ENCODE peak calls at places on chromosomes 12 and 14, in five cellular contexts. One of them, this sample, is unnamed.

GRCh38 chr14:95313707-95314106 is 6.0 kb downstream of the CLMN start:
- DNase-seq in HL-60: peak; percentile 85
- DNase-seq in stimulated activated CD8-positive, alpha-beta memory T cell treated with anti-CD3 and anti-CD28 coated beads, Interleukin-12 subunit alpha, Interleukin-12 subunit beta, amount 100 ng/mL, for 4 hours: no peak
- DNase-seq in NCI-H2081: no peak
- DNase-seq in gastrocnemius medialis: peak; percentile 61
- DNase-seq in this sample: no peak

GRCh38 chr12:2221030-2221621 is 168.3 kb downstream of the CACNA1C start:
- DNase-seq in HL-60: no peak
- DNase-seq in gastrocnemius medialis: no peak
- DNase-seq in NCI-H2081: no peak
- DNase-seq in stimulated activated CD8-positive, alpha-beta memory T cell treated with anti-CD3 and anti-CD28 coated beads, Interleukin-12 subunit alpha, Interleukin-12 subunit beta, amount 100 ng/mL, for 4 hours: no peak
- DNase-seq in this sample: no peak

GRCh38 chr14:90505531-90505930 is 108.7 kb downstream of the CALM1 start:
- DNase-seq in NCI-H2081: no peak
- DNase-seq in HL-60: no peak
- DNase-seq in stimulated activated CD8-positive, alpha-beta memory T cell treated with anti-CD3 and anti-CD28 coated beads, Interleukin-12 subunit alpha, Interleukin-12 subunit beta, amount 100 ng/mL, for 4 hours: no peak
- DNase-seq in gastrocnemius medialis: no peak
- DNase-seq in this sample: no peak

GRCh38 chr14:61477845-61478438 is 156.6 kb downstream of the PRKCH start:
- DNase-seq in stimulated activated CD8-positive, alpha-beta memory T cell treated with anti-CD3 and anti-CD28 coated beads, Interleukin-12 subunit alpha, Interleukin-12 subunit beta, amount 100 ng/mL, for 4 hours: no peak
- DNase-seq in gastrocnemius medialis: peak; percentile 60
- DNase-seq in HL-60: no peak
- DNase-seq in NCI-H2081: no peak
- DNase-seq in this sample: peak; percentile 18

GRCh38 chr14:75440733-75441474 is 13.1 kb downstream of the JDP2 start:
- DNase-seq in NCI-H2081: no peak
- DNase-seq in HL-60: no peak
- DNase-seq in stimulated activated CD8-positive, alpha-beta memory T cell treated with anti-CD3 and anti-CD28 coated beads, Interleukin-12 subunit alpha, Interleukin-12 subunit beta, amount 100 ng/mL, for 4 hours: no peak
- DNase-seq in gastrocnemius medialis: peak; percentile 65
- DNase-seq in this sample: no peak

GRCh38 chr12:49615725-49616124 is 7.6 kb upstream of the PRPF40B start:
- DNase-seq in stimulated activated CD8-positive, alpha-beta memory T cell treated with anti-CD3 and anti-CD28 coated beads, Interleukin-12 subunit alpha, Interleukin-12 subunit beta, amount 100 ng/mL, for 4 hours: no peak
- DNase-seq in HL-60: no peak
- DNase-seq in NCI-H2081: no peak
- DNase-seq in gastrocnemius medialis: no peak
- DNase-seq in this sample: no peak

GRCh38 chr14:31297701-31298344 is 90.2 kb upstream of the HECTD1 start:
- DNase-seq in gastrocnemius medialis: no peak
- DNase-seq in HL-60: no peak
- DNase-seq in stimulated activated CD8-positive, alpha-beta memory T cell treated with anti-CD3 and anti-CD28 coated beads, Interleukin-12 subunit alpha, Interleukin-12 subunit beta, amount 100 ng/mL, for 4 hours: no peak
- DNase-seq in NCI-H2081: no peak
- DNase-seq in this sample: no peak

GRCh38 chr12:34233618-34234017 is 211.3 kb downstream of the ALG10 start:
- DNase-seq in NCI-H2081: no peak
- DNase-seq in stimulated activated CD8-positive, alpha-beta memory T cell treated with anti-CD3 and anti-CD28 coated beads, Interleukin-12 subunit alpha, Interleukin-12 subunit beta, amount 100 ng/mL, for 4 hours: no peak
- DNase-seq in HL-60: no peak
- DNase-seq in gastrocnemius medialis: no peak
- DNase-seq in this sample: no peak

GRCh38 chr12:57467212-57467874 is 7.8 kb downstream of the GLI1 start:
- DNase-seq in HL-60: no peak
- DNase-seq in stimulated activated CD8-positive, alpha-beta memory T cell treated with anti-CD3 and anti-CD28 coated beads, Interleukin-12 subunit alpha, Interleukin-12 subunit beta, amount 100 ng/mL, for 4 hours: no peak
- DNase-seq in gastrocnemius medialis: no peak
- DNase-seq in NCI-H2081: no peak
- DNase-seq in this sample: no peak

GRCh38 chr14:35286707-35287106 is 5.5 kb upstream of the PSMA6 start:
- DNase-seq in stimulated activated CD8-positive, alpha-beta memory T cell treated with anti-CD3 and anti-CD28 coated beads, Interleukin-12 subunit alpha, Interleukin-12 subunit beta, amount 100 ng/mL, for 4 hours: no peak
- DNase-seq in NCI-H2081: no peak
- DNase-seq in HL-60: no peak
- DNase-seq in gastrocnemius medialis: no peak
- DNase-seq in this sample: no peak

GRCh38 chr14:106185837-106186233 is 659.5 kb downstream of the TMEM121 start:
- DNase-seq in NCI-H2081: no peak
- DNase-seq in gastrocnemius medialis: no peak
- DNase-seq in stimulated activated CD8-positive, alpha-beta memory T cell treated with anti-CD3 and anti-CD28 coated beads, Interleukin-12 subunit alpha, Interleukin-12 subunit beta, amount 100 ng/mL, for 4 hours: peak; percentile 31
- DNase-seq in HL-60: no peak
- DNase-seq in this sample: peak; percentile 59

GRCh38 chr14:68749487-68750475 is 43.1 kb downstream of the ZFP36L1 start:
- DNase-seq in gastrocnemius medialis: no peak
- DNase-seq in stimulated activated CD8-positive, alpha-beta memory T cell treated with anti-CD3 and anti-CD28 coated beads, Interleukin-12 subunit alpha, Interleukin-12 subunit beta, amount 100 ng/mL, for 4 hours: no peak
- DNase-seq in HL-60: no peak
- DNase-seq in NCI-H2081: no peak
- DNase-seq in this sample: no peak

GRCh38 chr12:48512855-48513254 is 12.6 kb upstream of the OR8S1 start:
- DNase-seq in NCI-H2081: no peak
- DNase-seq in stimulated activated CD8-positive, alpha-beta memory T cell treated with anti-CD3 and anti-CD28 coated beads, Interleukin-12 subunit alpha, Interleukin-12 subunit beta, amount 100 ng/mL, for 4 hours: no peak
- DNase-seq in HL-60: no peak
- DNase-seq in gastrocnemius medialis: no peak
- DNase-seq in this sample: no peak

GRCh38 chr14:49863483-49864262 is 11.1 kb upstream of the NEMF start:
- DNase-seq in NCI-H2081: no peak
- DNase-seq in stimulated activated CD8-positive, alpha-beta memory T cell treated with anti-CD3 and anti-CD28 coated beads, Interleukin-12 subunit alpha, Interleukin-12 subunit beta, amount 100 ng/mL, for 4 hours: no peak
- DNase-seq in gastrocnemius medialis: no peak
- DNase-seq in HL-60: no peak
- DNase-seq in this sample: no peak

GRCh38 chr14:102878970-102879460 is 43.4 kb upstream of the AMN start:
- DNase-seq in HL-60: no peak
- DNase-seq in gastrocnemius medialis: no peak
- DNase-seq in stimulated activated CD8-positive, alpha-beta memory T cell treated with anti-CD3 and anti-CD28 coated beads, Interleukin-12 subunit alpha, Interleukin-12 subunit beta, amount 100 ng/mL, for 4 hours: no peak
- DNase-seq in NCI-H2081: no peak
- DNase-seq in this sample: no peak